ENCODE peak calls at places on chromosomes 11 and 22, in six cellular contexts. One of them, this sample, is unnamed.

GRCh38 chr11:67006029-67006884 is 16.7 kb upstream of the SYT12 start:
- DNase-seq in K562: peak
- DNase-seq in H1: peak
- DNase-seq in GM12878: no peak
- DNase-seq in SK-N-SH: peak
- DNase-seq in HepG2: peak
- DNase-seq in this sample: peak

GRCh38 chr11:17598700-17599459 is 51.8 kb downstream of the OTOG start:
- DNase-seq in K562: peak
- DNase-seq in H1: peak
- DNase-seq in GM12878: peak
- DNase-seq in SK-N-SH: peak
- DNase-seq in HepG2: peak
- DNase-seq in this sample: peak

GRCh38 chr11:16605440-16605970 is 132.9 kb upstream of the C11orf58 start:
- DNase-seq in K562: peak
- DNase-seq in H1: no peak
- DNase-seq in GM12878: no peak
- DNase-seq in SK-N-SH: peak
- DNase-seq in HepG2: no peak
- DNase-seq in this sample: no peak

GRCh38 chr11:116078101-116078561 is 573.9 kb upstream of the CADM1 start:
- DNase-seq in K562: no peak
- DNase-seq in H1: no peak
- DNase-seq in GM12878: no peak
- DNase-seq in SK-N-SH: peak
- DNase-seq in HepG2: peak
- DNase-seq in this sample: no peak

GRCh38 chr11:63602296-63602695 is 11.9 kb downstream of the PLAAT3 start:
- DNase-seq in K562: no peak
- DNase-seq in H1: no peak
- DNase-seq in GM12878: no peak
- DNase-seq in SK-N-SH: no peak
- DNase-seq in HepG2: no peak
- DNase-seq in this sample: no peak

GRCh38 chr11:111733009-111733408 is 33.2 kb downstream of the PPP2R1B start:
- DNase-seq in K562: no peak
- DNase-seq in H1: no peak
- DNase-seq in GM12878: no peak
- DNase-seq in SK-N-SH: no peak
- DNase-seq in HepG2: no peak
- DNase-seq in this sample: no peak

GRCh38 chr11:119566299-119566698 is 143.3 kb upstream of the THY1 start:
- DNase-seq in K562: no peak
- DNase-seq in H1: no peak
- DNase-seq in GM12878: no peak
- DNase-seq in SK-N-SH: no peak
- DNase-seq in HepG2: no peak
- DNase-seq in this sample: no peak

GRCh38 chr11:73995731-73996130 is 13.1 kb upstream of the UCP2 start:
- DNase-seq in K562: no peak
- DNase-seq in H1: no peak
- DNase-seq in GM12878: no peak
- DNase-seq in SK-N-SH: no peak
- DNase-seq in HepG2: no peak
- DNase-seq in this sample: no peak

GRCh38 chr11:78192911-78193341 is 4.2 kb downstream of the USP35 start:
- DNase-seq in K562: no peak
- DNase-seq in H1: no peak
- DNase-seq in GM12878: no peak
- DNase-seq in SK-N-SH: no peak
- DNase-seq in HepG2: no peak
- DNase-seq in this sample: peak

GRCh38 chr11:7612661-7613393 is 60.5 kb downstream of the CYB5R2 start:
- DNase-seq in K562: no peak
- DNase-seq in H1: no peak
- DNase-seq in GM12878: no peak
- DNase-seq in SK-N-SH: no peak
- DNase-seq in HepG2: peak
- DNase-seq in this sample: no peak

GRCh38 chr11:3753110-3753509 is 44.2 kb downstream of the NUP98 start:
- DNase-seq in K562: no peak
- DNase-seq in H1: no peak
- DNase-seq in GM12878: no peak
- DNase-seq in SK-N-SH: no peak
- DNase-seq in HepG2: no peak
- DNase-seq in this sample: no peak

GRCh38 chr11:31646206-31646605 is 136.6 kb downstream of the ELP4 start:
- DNase-seq in K562: no peak
- DNase-seq in H1: no peak
- DNase-seq in GM12878: no peak
- DNase-seq in SK-N-SH: no peak
- DNase-seq in HepG2: no peak
- DNase-seq in this sample: no peak

GRCh38 chr22:46389081-46389480 is 53.6 kb downstream of the TRMU start:
- DNase-seq in K562: no peak
- DNase-seq in H1: no peak
- DNase-seq in GM12878: no peak
- DNase-seq in SK-N-SH: no peak
- DNase-seq in HepG2: no peak
- DNase-seq in this sample: no peak

GRCh38 chr11:33089776-33090175 is 50.4 kb downstream of the TCP11L1 start:
- DNase-seq in K562: no peak
- DNase-seq in H1: no peak
- DNase-seq in GM12878: no peak
- DNase-seq in SK-N-SH: no peak
- DNase-seq in HepG2: no peak
- DNase-seq in this sample: no peak

GRCh38 chr11:130710442-130711101 is 205.7 kb downstream of the SNX19 start:
- DNase-seq in K562: no peak
- DNase-seq in H1: no peak
- DNase-seq in GM12878: no peak
- DNase-seq in SK-N-SH: no peak
- DNase-seq in HepG2: no peak
- DNase-seq in this sample: no peak

GRCh38 chr11:9748361-9748970 is 84.6 kb downstream of the SWAP70 start:
- DNase-seq in K562: peak
- DNase-seq in H1: peak
- DNase-seq in GM12878: peak
- DNase-seq in SK-N-SH: peak
- DNase-seq in HepG2: peak
- DNase-seq in this sample: peak

GRCh38 chr22:44342347-44342956 is 29.7 kb upstream of the SHISAL1 start:
- DNase-seq in K562: no peak
- DNase-seq in H1: no peak
- DNase-seq in GM12878: no peak
- DNase-seq in SK-N-SH: no peak
- DNase-seq in HepG2: no peak
- DNase-seq in this sample: no peak

GRCh38 chr22:39616781-39617180 is 46.2 kb downstream of the CACNA1I start:
- DNase-seq in K562: no peak
- DNase-seq in H1: no peak
- DNase-seq in GM12878: no peak
- DNase-seq in SK-N-SH: no peak
- DNase-seq in HepG2: no peak
- DNase-seq in this sample: no peak

GRCh38 chr22:39617761-39618757 is 47.5 kb downstream of the CACNA1I start:
- DNase-seq in K562: peak
- DNase-seq in H1: no peak
- DNase-seq in GM12878: no peak
- DNase-seq in SK-N-SH: peak
- DNase-seq in HepG2: no peak
- DNase-seq in this sample: no peak

GRCh38 chr22:39618996-39619530 is 48.5 kb downstream of the CACNA1I start:
- DNase-seq in K562: no peak
- DNase-seq in H1: no peak
- DNase-seq in GM12878: no peak
- DNase-seq in SK-N-SH: no peak
- DNase-seq in HepG2: no peak
- DNase-seq in this sample: no peak

GRCh38 chr22:39616051-39616450 is 45.5 kb downstream of the CACNA1I start:
- DNase-seq in K562: no peak
- DNase-seq in H1: no peak
- DNase-seq in GM12878: no peak
- DNase-seq in SK-N-SH: no peak
- DNase-seq in HepG2: no peak
- DNase-seq in this sample: no peak

DNA sequence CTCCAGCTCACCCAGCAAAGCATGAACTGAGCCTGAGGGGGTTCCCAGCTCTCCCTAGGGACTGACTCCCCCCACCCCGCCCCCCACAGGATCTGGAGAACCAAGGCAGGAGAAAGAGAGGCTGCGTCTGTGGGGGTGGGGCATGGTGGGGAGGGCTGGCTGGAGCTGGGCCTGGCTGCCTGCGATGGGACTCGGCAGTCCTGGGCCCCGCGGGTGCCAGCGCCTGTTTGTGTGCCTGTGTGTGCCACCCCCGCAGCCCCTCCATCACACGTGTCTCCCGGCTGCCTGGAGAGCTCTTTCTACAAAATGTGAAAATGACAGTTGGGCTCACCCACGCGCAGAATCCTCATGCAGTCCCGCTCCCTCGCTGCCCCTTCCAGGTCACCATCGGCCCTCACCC is 46.8 kb downstream of the CACNA1I start:
- DNase-seq in K562: no peak
- DNase-seq in H1: no peak
- DNase-seq in GM12878: no peak
- DNase-seq in SK-N-SH: peak
- DNase-seq in HepG2: no peak
- DNase-seq in this sample: no peak
- TF ChIP-seq GABPA in K562: no peak
- TF ChIP-seq GABPA in H1: no peak
- TF ChIP-seq GABPA in GM12878: no peak
- TF ChIP-seq GABPA in SK-N-SH: no peak
- TF ChIP-seq GABPA in HepG2: no peak
- TF ChIP-seq GABPA in this sample: no peak

DNA sequence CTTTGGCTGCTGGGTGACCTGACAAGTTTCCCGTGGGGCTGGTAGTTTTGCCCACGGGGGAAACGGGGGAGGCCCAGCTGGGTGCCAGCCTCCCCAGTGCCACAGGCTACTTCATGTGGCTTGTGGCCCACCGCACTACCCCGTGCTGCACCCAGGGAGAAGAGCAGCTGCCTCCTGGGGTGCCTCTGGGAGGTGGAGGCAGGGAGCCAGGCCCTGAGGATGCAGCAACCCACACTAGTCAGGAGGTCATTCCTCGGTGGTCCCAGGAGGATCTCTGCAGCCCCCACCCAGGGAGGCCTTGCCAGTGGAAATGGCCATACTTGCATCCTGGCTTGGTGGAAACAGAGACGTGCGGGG is 3.5 kb downstream of the PIM3 start:
- DNase-seq in K562: no peak
- DNase-seq in H1: no peak
- DNase-seq in GM12878: no peak
- DNase-seq in SK-N-SH: peak
- DNase-seq in HepG2: no peak
- DNase-seq in this sample: no peak
- H3K4me3 ChIP-seq in K562: no peak
- H3K4me3 ChIP-seq in H1: no peak
- H3K4me3 ChIP-seq in GM12878: peak
- H3K4me3 ChIP-seq in SK-N-SH: no peak
- H3K4me3 ChIP-seq in HepG2: peak
- H3K4me3 ChIP-seq in this sample: no peak

GRCh38 chr11:1292644-1293618 is 16.5 kb downstream of the TOLLIP start:
- DNase-seq in K562: no peak
- DNase-seq in H1: no peak
- DNase-seq in GM12878: no peak
- DNase-seq in SK-N-SH: no peak
- DNase-seq in HepG2: no peak
- DNase-seq in this sample: no peak

GRCh38 chr11:1291295-1292017 is 18.0 kb downstream of the TOLLIP start:
- DNase-seq in K562: no peak
- DNase-seq in H1: no peak
- DNase-seq in GM12878: no peak
- DNase-seq in SK-N-SH: no peak
- DNase-seq in HepG2: no peak
- DNase-seq in this sample: no peak

GRCh38 chr11:1290052-1291040 is 19.1 kb downstream of the TOLLIP start:
- DNase-seq in K562: no peak
- DNase-seq in H1: no peak
- DNase-seq in GM12878: no peak
- DNase-seq in SK-N-SH: no peak
- DNase-seq in HepG2: no peak
- DNase-seq in this sample: no peak

GRCh38 chr11:1293619-1294015 is 15.8 kb downstream of the TOLLIP start:
- DNase-seq in K562: no peak
- DNase-seq in H1: no peak
- DNase-seq in GM12878: no peak
- DNase-seq in SK-N-SH: peak
- DNase-seq in HepG2: no peak
- DNase-seq in this sample: peak

DNA sequence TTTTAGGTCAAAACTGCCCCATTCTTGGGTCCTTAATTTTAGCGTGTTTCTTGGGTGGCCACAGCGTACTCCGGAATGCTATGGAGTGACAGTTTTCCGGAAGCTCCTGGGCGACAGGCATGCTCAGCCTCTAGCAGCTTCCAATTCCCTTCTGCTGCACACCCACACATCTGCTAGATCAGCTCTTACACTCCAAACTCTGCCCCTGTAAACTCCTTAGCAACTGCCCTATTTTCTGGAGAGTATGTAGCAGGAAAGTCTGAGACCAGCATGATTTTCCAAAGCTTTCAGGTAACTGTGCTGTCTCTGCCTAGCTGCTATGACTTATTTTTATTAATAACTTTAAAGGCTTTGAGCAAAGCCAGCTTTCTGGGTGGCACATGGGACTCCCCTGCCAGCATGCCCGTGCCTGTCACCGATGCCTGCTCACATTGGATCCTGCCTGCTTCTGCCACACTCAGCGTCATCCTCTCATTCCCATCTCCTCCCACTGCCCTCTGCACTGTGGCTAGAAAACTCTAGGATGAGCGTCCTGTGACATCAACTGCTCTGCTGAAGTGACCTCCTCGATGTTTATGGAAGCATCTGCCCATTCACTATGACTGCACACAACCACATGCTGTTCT is 17.3 kb downstream of the TOLLIP start:
- DNase-seq in K562: no peak
- DNase-seq in H1: no peak
- DNase-seq in GM12878: no peak
- DNase-seq in SK-N-SH: no peak
- DNase-seq in HepG2: no peak
- DNase-seq in this sample: no peak
- TF ChIP-seq GABPA in K562: no peak
- TF ChIP-seq GABPA in H1: no peak
- TF ChIP-seq GABPA in GM12878: no peak
- TF ChIP-seq GABPA in SK-N-SH: no peak
- TF ChIP-seq GABPA in HepG2: no peak
- TF ChIP-seq GABPA in this sample: no peak

DNA sequence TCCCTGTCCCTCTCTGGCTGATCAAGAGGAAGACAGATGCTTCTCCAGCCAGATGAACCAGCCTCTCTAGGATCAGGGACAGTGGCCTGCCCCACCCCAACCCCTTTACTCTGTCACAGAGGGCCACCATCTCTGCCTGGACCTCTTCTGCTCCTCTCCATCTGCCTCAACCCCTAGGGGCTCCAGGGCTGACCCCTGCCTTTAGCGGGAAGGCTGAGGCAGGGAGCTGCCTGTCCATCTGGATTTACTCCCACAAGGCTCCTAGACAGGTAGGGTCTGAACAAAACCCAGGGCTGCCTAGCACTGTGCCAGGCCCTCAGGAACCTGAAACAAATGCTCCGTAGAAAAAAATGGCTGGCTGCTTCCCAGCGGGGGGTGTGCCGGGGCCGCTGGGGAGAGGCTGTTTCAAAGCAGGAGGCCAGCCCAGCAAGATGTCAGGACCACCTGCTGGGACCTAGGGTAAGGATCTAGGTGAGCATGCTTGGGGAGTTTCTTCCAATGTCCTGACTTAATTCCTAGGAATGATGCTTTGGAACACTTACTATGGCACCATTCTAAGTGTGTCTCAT is 3.2 kb downstream of the CHST1 start:
- DNase-seq in K562: no peak
- DNase-seq in H1: no peak
- DNase-seq in GM12878: no peak
- DNase-seq in SK-N-SH: no peak
- DNase-seq in HepG2: no peak
- DNase-seq in this sample: no peak
- H3K4me3 ChIP-seq in K562: no peak
- H3K4me3 ChIP-seq in H1: no peak
- H3K4me3 ChIP-seq in GM12878: no peak
- H3K4me3 ChIP-seq in SK-N-SH: no peak
- H3K4me3 ChIP-seq in HepG2: no peak
- H3K4me3 ChIP-seq in this sample: no peak

This sample was measured in HL-60.